ENCODE peak calls at places on chromosomes 16 and 17, in ten cellular contexts. One of them, this sample, is unnamed.

GRCh38 chr16:4529085-4530060 is 9.2 kb downstream of the CDIP1 start:
- DNase-seq in T-cell: no peak
- DNase-seq in midbrain: no peak
- DNase-seq in neural crest cell: no peak
- DNase-seq in activated CD4-positive, CD25-positive, alpha-beta regulatory T cell: no peak
- DNase-seq in RWPE1: peak; percentile 27
- DNase-seq in DMS 273 treated with DMSO at 0.1 percent for 48 hours: no peak
- DNase-seq in AG04450: peak; percentile 49
- DNase-seq in glutamatergic neuron: no peak
- DNase-seq in T47D: no peak
- DNase-seq in this sample: peak; percentile 49

GRCh38 chr17:9074106-9074505 is 52.8 kb downstream of the NTN1 start:
- DNase-seq in midbrain: no peak
- DNase-seq in neural crest cell: no peak
- DNase-seq in RWPE1: no peak
- DNase-seq in activated CD4-positive, CD25-positive, alpha-beta regulatory T cell: no peak
- DNase-seq in T-cell: no peak
- DNase-seq in glutamatergic neuron: no peak
- DNase-seq in T47D: no peak
- DNase-seq in DMS 273 treated with DMSO at 0.1 percent for 48 hours: no peak
- DNase-seq in AG04450: no peak
- DNase-seq in this sample: no peak

GRCh38 chr16:27287887-27288286 is 19.3 kb upstream of the NSMCE1 start:
- DNase-seq in glutamatergic neuron: no peak
- DNase-seq in midbrain: no peak
- DNase-seq in DMS 273 treated with DMSO at 0.1 percent for 48 hours: no peak
- DNase-seq in T47D: no peak
- DNase-seq in RWPE1: no peak
- DNase-seq in neural crest cell: no peak
- DNase-seq in AG04450: no peak
- DNase-seq in activated CD4-positive, CD25-positive, alpha-beta regulatory T cell: no peak
- DNase-seq in T-cell: no peak
- DNase-seq in this sample: no peak

GRCh38 chr16:72957303-72958277 is 90.3 kb downstream of the ZFHX3 start:
- DNase-seq in glutamatergic neuron: no peak
- DNase-seq in AG04450: no peak
- DNase-seq in activated CD4-positive, CD25-positive, alpha-beta regulatory T cell: no peak
- DNase-seq in midbrain: no peak
- DNase-seq in RWPE1: no peak
- DNase-seq in DMS 273 treated with DMSO at 0.1 percent for 48 hours: no peak
- DNase-seq in neural crest cell: no peak
- DNase-seq in T47D: no peak
- DNase-seq in T-cell: no peak
- DNase-seq in this sample: no peak

GRCh38 chr16:15457390-15457789 is 23.0 kb downstream of the BMERB1 start:
- DNase-seq in activated CD4-positive, CD25-positive, alpha-beta regulatory T cell: no peak
- DNase-seq in midbrain: no peak
- DNase-seq in AG04450: no peak
- DNase-seq in RWPE1: no peak
- DNase-seq in T47D: no peak
- DNase-seq in T-cell: no peak
- DNase-seq in glutamatergic neuron: no peak
- DNase-seq in neural crest cell: no peak
- DNase-seq in DMS 273 treated with DMSO at 0.1 percent for 48 hours: no peak
- DNase-seq in this sample: no peak

GRCh38 chr17:1001640-1002411 is 4.9 kb downstream of the TIMM22 start:
- DNase-seq in RWPE1: no peak
- DNase-seq in midbrain: no peak
- DNase-seq in T47D: no peak
- DNase-seq in neural crest cell: no peak
- DNase-seq in activated CD4-positive, CD25-positive, alpha-beta regulatory T cell: no peak
- DNase-seq in glutamatergic neuron: peak; percentile 54
- DNase-seq in AG04450: no peak
- DNase-seq in T-cell: no peak
- DNase-seq in DMS 273 treated with DMSO at 0.1 percent for 48 hours: no peak
- DNase-seq in this sample: no peak

GRCh38 chr17:7843536-7844291 is 9.7 kb downstream of the KDM6B start:
- DNase-seq in T-cell: peak; percentile 93
- DNase-seq in T47D: peak; percentile 66
- DNase-seq in glutamatergic neuron: peak; percentile 77
- DNase-seq in neural crest cell: peak; percentile 72
- DNase-seq in RWPE1: peak; percentile 88
- DNase-seq in AG04450: peak; percentile 57
- DNase-seq in midbrain: peak; percentile 74
- DNase-seq in DMS 273 treated with DMSO at 0.1 percent for 48 hours: peak; percentile 55
- DNase-seq in activated CD4-positive, CD25-positive, alpha-beta regulatory T cell: peak; percentile 89
- DNase-seq in this sample: peak; percentile 93

GRCh38 chr17:31499771-31500554 is 108.5 kb downstream of the RAB11FIP4 start:
- DNase-seq in activated CD4-positive, CD25-positive, alpha-beta regulatory T cell: no peak
- DNase-seq in glutamatergic neuron: peak; percentile 66
- DNase-seq in T47D: no peak
- DNase-seq in DMS 273 treated with DMSO at 0.1 percent for 48 hours: no peak
- DNase-seq in T-cell: no peak
- DNase-seq in AG04450: no peak
- DNase-seq in RWPE1: peak; percentile 39
- DNase-seq in midbrain: peak; percentile 77
- DNase-seq in neural crest cell: no peak
- DNase-seq in this sample: no peak

GRCh38 chr17:49494937-49495841 is at the start of gene NGFR:
- DNase-seq in T47D: peak; percentile 92
- DNase-seq in midbrain: peak; percentile 72
- DNase-seq in activated CD4-positive, CD25-positive, alpha-beta regulatory T cell: no peak
- DNase-seq in T-cell: peak; percentile 18
- DNase-seq in neural crest cell: peak; percentile 42
- DNase-seq in glutamatergic neuron: peak; percentile 71
- DNase-seq in DMS 273 treated with DMSO at 0.1 percent for 48 hours: no peak
- DNase-seq in RWPE1: peak; percentile 70
- DNase-seq in AG04450: no peak
- DNase-seq in this sample: peak; percentile 54

GRCh38 chr17:7611635-7612293 is 2.9 kb downstream of the FXR2 start:
- DNase-seq in glutamatergic neuron: no peak
- DNase-seq in T-cell: no peak
- DNase-seq in RWPE1: no peak
- DNase-seq in neural crest cell: no peak
- DNase-seq in activated CD4-positive, CD25-positive, alpha-beta regulatory T cell: no peak
- DNase-seq in AG04450: no peak
- DNase-seq in midbrain: no peak
- DNase-seq in DMS 273 treated with DMSO at 0.1 percent for 48 hours: no peak
- DNase-seq in T47D: no peak
- DNase-seq in this sample: no peak

GRCh38 chr17:71441098-71441497 is 679.7 kb upstream of the SOX9 start:
- DNase-seq in RWPE1: peak; percentile 41
- DNase-seq in activated CD4-positive, CD25-positive, alpha-beta regulatory T cell: no peak
- DNase-seq in midbrain: no peak
- DNase-seq in T47D: no peak
- DNase-seq in glutamatergic neuron: no peak
- DNase-seq in T-cell: no peak
- DNase-seq in DMS 273 treated with DMSO at 0.1 percent for 48 hours: no peak
- DNase-seq in AG04450: peak; percentile 57
- DNase-seq in neural crest cell: no peak
- DNase-seq in this sample: no peak

GRCh38 chr16:12613131-12613991 is 190.3 kb downstream of the CPPED1 start:
- DNase-seq in T47D: no peak
- DNase-seq in midbrain: no peak
- DNase-seq in T-cell: no peak
- DNase-seq in activated CD4-positive, CD25-positive, alpha-beta regulatory T cell: no peak
- DNase-seq in RWPE1: peak; percentile 63
- DNase-seq in glutamatergic neuron: no peak
- DNase-seq in neural crest cell: no peak
- DNase-seq in DMS 273 treated with DMSO at 0.1 percent for 48 hours: no peak
- DNase-seq in AG04450: no peak
- DNase-seq in this sample: no peak

GRCh38 chr16:672851-673250 is 2.6 kb upstream of the RHBDL1 start:
- DNase-seq in activated CD4-positive, CD25-positive, alpha-beta regulatory T cell: no peak
- DNase-seq in RWPE1: no peak
- DNase-seq in T47D: no peak
- DNase-seq in DMS 273 treated with DMSO at 0.1 percent for 48 hours: no peak
- DNase-seq in AG04450: no peak
- DNase-seq in midbrain: no peak
- DNase-seq in glutamatergic neuron: no peak
- DNase-seq in neural crest cell: no peak
- DNase-seq in T-cell: no peak
- DNase-seq in this sample: no peak

GRCh38 chr16:4316732-4317461 is 1.0 kb downstream of the GLIS2 start:
- DNase-seq in activated CD4-positive, CD25-positive, alpha-beta regulatory T cell: no peak
- DNase-seq in neural crest cell: no peak
- DNase-seq in T-cell: no peak
- DNase-seq in RWPE1: no peak
- DNase-seq in AG04450: no peak
- DNase-seq in glutamatergic neuron: no peak
- DNase-seq in T47D: no peak
- DNase-seq in midbrain: peak; percentile 73
- DNase-seq in DMS 273 treated with DMSO at 0.1 percent for 48 hours: no peak
- DNase-seq in this sample: no peak

GRCh38 chr16:21184834-21185233 is 26.4 kb downstream of the LDAF1 start:
- DNase-seq in midbrain: no peak
- DNase-seq in T-cell: no peak
- DNase-seq in DMS 273 treated with DMSO at 0.1 percent for 48 hours: no peak
- DNase-seq in neural crest cell: no peak
- DNase-seq in AG04450: no peak
- DNase-seq in T47D: no peak
- DNase-seq in RWPE1: no peak
- DNase-seq in glutamatergic neuron: no peak
- DNase-seq in activated CD4-positive, CD25-positive, alpha-beta regulatory T cell: no peak
- DNase-seq in this sample: no peak

GRCh38 chr16:88361775-88362174 is 21.0 kb upstream of the ZNF469 start:
- DNase-seq in neural crest cell: no peak
- DNase-seq in DMS 273 treated with DMSO at 0.1 percent for 48 hours: no peak
- DNase-seq in T-cell: no peak
- DNase-seq in AG04450: no peak
- DNase-seq in RWPE1: no peak
- DNase-seq in glutamatergic neuron: peak; percentile 6
- DNase-seq in T47D: no peak
- DNase-seq in midbrain: no peak
- DNase-seq in activated CD4-positive, CD25-positive, alpha-beta regulatory T cell: no peak
- DNase-seq in this sample: no peak

GRCh38 chr16:15434425-15435215 is at the start of gene BMERB1:
- DNase-seq in neural crest cell: peak; percentile 71
- DNase-seq in midbrain: peak; percentile 90
- DNase-seq in DMS 273 treated with DMSO at 0.1 percent for 48 hours: peak; percentile 9
- DNase-seq in T47D: peak; percentile 41
- DNase-seq in glutamatergic neuron: peak; percentile 94
- DNase-seq in activated CD4-positive, CD25-positive, alpha-beta regulatory T cell: no peak
- DNase-seq in AG04450: no peak
- DNase-seq in RWPE1: peak; percentile 44
- DNase-seq in T-cell: peak; percentile 5
- DNase-seq in this sample: no peak

GRCh38 chr16:5062051-5062450 is 3.7 kb downstream of the C16orf89 start:
- DNase-seq in DMS 273 treated with DMSO at 0.1 percent for 48 hours: no peak
- DNase-seq in midbrain: no peak
- DNase-seq in T-cell: no peak
- DNase-seq in T47D: no peak
- DNase-seq in neural crest cell: no peak
- DNase-seq in glutamatergic neuron: no peak
- DNase-seq in RWPE1: no peak
- DNase-seq in activated CD4-positive, CD25-positive, alpha-beta regulatory T cell: no peak
- DNase-seq in AG04450: no peak
- DNase-seq in this sample: no peak

GRCh38 chr17:77118251-77118928 is 22.4 kb upstream of the SEC14L1 start:
- DNase-seq in midbrain: no peak
- DNase-seq in DMS 273 treated with DMSO at 0.1 percent for 48 hours: no peak
- DNase-seq in T47D: no peak
- DNase-seq in neural crest cell: no peak
- DNase-seq in RWPE1: peak; percentile 48
- DNase-seq in activated CD4-positive, CD25-positive, alpha-beta regulatory T cell: no peak
- DNase-seq in AG04450: no peak
- DNase-seq in glutamatergic neuron: peak; percentile 23
- DNase-seq in T-cell: no peak
- DNase-seq in this sample: no peak

GRCh38 chr16:67884-68789 is 4.3 kb downstream of the RHBDF1 start:
- DNase-seq in neural crest cell: peak; percentile 73
- DNase-seq in RWPE1: no peak
- DNase-seq in T-cell: no peak
- DNase-seq in activated CD4-positive, CD25-positive, alpha-beta regulatory T cell: no peak
- DNase-seq in midbrain: no peak
- DNase-seq in T47D: no peak
- DNase-seq in glutamatergic neuron: no peak
- DNase-seq in DMS 273 treated with DMSO at 0.1 percent for 48 hours: no peak
- DNase-seq in AG04450: no peak
- DNase-seq in this sample: no peak

GRCh38 chr17:43650471-43650870 is 11.3 kb downstream of the MEOX1 start:
- DNase-seq in T-cell: no peak
- DNase-seq in activated CD4-positive, CD25-positive, alpha-beta regulatory T cell: no peak
- DNase-seq in AG04450: no peak
- DNase-seq in T47D: no peak
- DNase-seq in glutamatergic neuron: no peak
- DNase-seq in midbrain: no peak
- DNase-seq in DMS 273 treated with DMSO at 0.1 percent for 48 hours: no peak
- DNase-seq in neural crest cell: no peak
- DNase-seq in RWPE1: no peak
- DNase-seq in this sample: no peak

GRCh38 chr17:80028030-80028429 is 7.6 kb downstream of the TBC1D16 start:
- DNase-seq in neural crest cell: no peak
- DNase-seq in activated CD4-positive, CD25-positive, alpha-beta regulatory T cell: no peak
- DNase-seq in DMS 273 treated with DMSO at 0.1 percent for 48 hours: no peak
- DNase-seq in T47D: no peak
- DNase-seq in T-cell: no peak
- DNase-seq in AG04450: no peak
- DNase-seq in glutamatergic neuron: no peak
- DNase-seq in midbrain: no peak
- DNase-seq in RWPE1: no peak
- DNase-seq in this sample: no peak

GRCh38 chr16:54355251-54355650 is 68.7 kb upstream of the IRX3 start:
- DNase-seq in DMS 273 treated with DMSO at 0.1 percent for 48 hours: no peak
- DNase-seq in activated CD4-positive, CD25-positive, alpha-beta regulatory T cell: no peak
- DNase-seq in midbrain: no peak
- DNase-seq in RWPE1: no peak
- DNase-seq in AG04450: no peak
- DNase-seq in T47D: no peak
- DNase-seq in neural crest cell: no peak
- DNase-seq in glutamatergic neuron: no peak
- DNase-seq in T-cell: no peak
- DNase-seq in this sample: no peak

GRCh38 chr17:77433385-77434135 is 292.8 kb downstream of the SEC14L1 start:
- DNase-seq in midbrain: no peak
- DNase-seq in T47D: no peak
- DNase-seq in AG04450: no peak
- DNase-seq in DMS 273 treated with DMSO at 0.1 percent for 48 hours: no peak
- DNase-seq in T-cell: no peak
- DNase-seq in activated CD4-positive, CD25-positive, alpha-beta regulatory T cell: no peak
- DNase-seq in glutamatergic neuron: no peak
- DNase-seq in RWPE1: no peak
- DNase-seq in neural crest cell: no peak
- DNase-seq in this sample: peak; percentile 15

GRCh38 chr17:38656959-38657823 is 17.6 kb downstream of the EPOP start:
- DNase-seq in glutamatergic neuron: peak; percentile 48
- DNase-seq in RWPE1: no peak
- DNase-seq in AG04450: no peak
- DNase-seq in activated CD4-positive, CD25-positive, alpha-beta regulatory T cell: no peak
- DNase-seq in midbrain: peak; percentile 75
- DNase-seq in T-cell: no peak
- DNase-seq in T47D: no peak
- DNase-seq in neural crest cell: no peak
- DNase-seq in DMS 273 treated with DMSO at 0.1 percent for 48 hours: no peak
- DNase-seq in this sample: no peak

GRCh38 chr16:85578599-85578948 is 34.5 kb upstream of the GSE1 start:
- DNase-seq in activated CD4-positive, CD25-positive, alpha-beta regulatory T cell: no peak
- DNase-seq in midbrain: no peak
- DNase-seq in glutamatergic neuron: no peak
- DNase-seq in DMS 273 treated with DMSO at 0.1 percent for 48 hours: no peak
- DNase-seq in AG04450: no peak
- DNase-seq in RWPE1: no peak
- DNase-seq in T-cell: no peak
- DNase-seq in T47D: no peak
- DNase-seq in neural crest cell: no peak
- DNase-seq in this sample: no peak

GRCh38 chr16:68972008-68972407 is 128.7 kb downstream of the TANGO6 start:
- DNase-seq in T-cell: no peak
- DNase-seq in RWPE1: no peak
- DNase-seq in AG04450: no peak
- DNase-seq in glutamatergic neuron: no peak
- DNase-seq in DMS 273 treated with DMSO at 0.1 percent for 48 hours: no peak
- DNase-seq in midbrain: no peak
- DNase-seq in T47D: no peak
- DNase-seq in activated CD4-positive, CD25-positive, alpha-beta regulatory T cell: no peak
- DNase-seq in neural crest cell: no peak
- DNase-seq in this sample: no peak